ENCODE peak calls at places on chromosomes 3 and 15, in five cellular contexts. V is transverse colon, W is psoas muscle, O is A549, Q is upper lobe of right lung. J is an unnamed sample.

GRCh38 chr3:195542261-195542660 is 864 bp downstream of the PPP1R2 start:
- DNase-seq in V (no peak), W (no peak), O (no peak), Q (no peak), J (no peak)

GRCh38 chr15:41861736-41862356 is 23.2 kb downstream of the PLA2G4B start:
- DNase-seq in V (no peak), W (no peak), O (no peak), Q (no peak), J (no peak)

GRCh38 chr15:58147151-58147550 is 9.0 kb downstream of the AQP9 start:
- DNase-seq in V (no peak), W (no peak), O (no peak), Q (no peak), J (no peak)

GRCh38 chr3:153273767-153274443 is 111.9 kb downstream of the RAP2B start:
- DNase-seq in V (no peak), W (no peak), O (no peak), Q (no peak), J (no peak)

GRCh38 chr15:80173022-80173759 is 20.4 kb downstream of the FAH start:
- DNase-seq in V (peak; percentile 75), W (peak; percentile 78), O (peak; percentile 74), Q (peak; percentile 87), J (no peak)

GRCh38 chr3:8554725-8555621 is 53.4 kb downstream of the LMCD1 start:
- DNase-seq in V (no peak), W (peak; percentile 72), O (no peak), Q (no peak), J (peak; percentile 69)

GRCh38 chr15:60605879-60606304 is 127.0 kb upstream of the ICE2 start:
- DNase-seq in V (no peak), W (no peak), O (no peak), Q (no peak), J (peak; percentile 48)

GRCh38 chr3:136831461-136831860 is 12.5 kb downstream of the SLC35G2 start:
- DNase-seq in V (no peak), W (no peak), O (no peak), Q (no peak), J (no peak)

GRCh38 chr3:8769088-8769822 is at the start of gene OXTR:
- DNase-seq in V (peak; percentile 54), W (peak; percentile 81), O (peak; percentile 78), Q (peak; percentile 74), J (peak; percentile 42)

GRCh38 chr3:158768881-158769518 is 32.9 kb upstream of the MFSD1 start:
- DNase-seq in V (peak; percentile 11), W (no peak), O (no peak), Q (no peak), J (peak; percentile 90)

GRCh38 chr3:73493543-73494314 is 131.0 kb downstream of the PDZRN3 start:
- DNase-seq in V (no peak), W (no peak), O (no peak), Q (no peak), J (no peak)

GRCh38 chr3:148464246-148464645 is 233.5 kb upstream of the AGTR1 start:
- DNase-seq in V (no peak), W (no peak), O (no peak), Q (no peak), J (no peak)

GRCh38 chr3:101926594-101927105 is 77.3 kb downstream of the NFKBIZ start:
- DNase-seq in V (no peak), W (no peak), O (no peak), Q (no peak), J (no peak)

GRCh38 chr15:25776071-25776740 is 86.9 kb downstream of the ATP10A start:
- DNase-seq in V (no peak), W (no peak), O (no peak), Q (no peak), J (no peak)

GRCh38 chr15:56719021-56719612 is 14.2 kb downstream of the ZNF280D start:
- DNase-seq in V (no peak), W (no peak), O (no peak), Q (no peak), J (no peak)

GRCh38 chr3:149998946-149999345 is 28.3 kb upstream of the PFN2 start:
- DNase-seq in V (no peak), W (no peak), O (no peak), Q (no peak), J (no peak)
- H3K4me3 ChIP-seq in V (no peak overlapping the region), W (no peak overlapping the region), O (no peak overlapping the region), Q (no peak overlapping the region), J (no peak overlapping the region)

GRCh38 chr3:151367448-151367847 is 17.1 kb downstream of the P2RY12 start:
- DNase-seq in V (no peak), W (no peak), O (no peak), Q (no peak), J (no peak)
- TF ChIP-seq CTCF in V (no peak), W (no peak), O (no peak), Q (no peak), J (no peak)

DNA sequence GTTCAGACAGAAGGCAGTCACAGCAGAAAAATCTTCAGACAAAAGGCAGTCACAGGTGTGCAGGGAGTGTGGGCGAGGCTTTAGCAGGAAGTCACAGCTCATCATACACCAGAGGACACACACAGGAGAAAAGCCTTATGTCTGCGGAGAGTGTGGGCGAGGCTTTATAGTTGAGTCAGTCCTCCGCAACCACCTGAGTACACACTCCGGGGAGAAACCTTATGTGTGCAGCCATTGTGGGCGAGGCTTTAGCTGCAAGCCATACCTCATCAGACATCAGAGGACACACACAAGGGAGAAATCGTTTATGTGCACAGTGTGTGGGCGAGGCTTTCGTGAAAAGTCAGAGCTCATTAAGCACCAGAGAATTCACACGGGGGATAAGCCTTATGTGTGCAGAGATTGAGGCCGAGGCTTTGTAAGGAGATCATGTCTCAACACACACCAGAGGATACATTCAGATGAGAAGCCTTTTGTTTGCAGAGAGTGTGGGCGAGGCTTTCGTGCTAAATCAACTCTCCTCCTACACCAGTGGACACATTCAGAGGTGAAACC is 27.6 kb downstream of the ZNF589 start:
- DNase-seq in V (peak; percentile 83), W (no peak), O (no peak), Q (no peak), J (no peak)
- H3K4me3 ChIP-seq in V (no peak overlapping the region), W (no peak overlapping the region), O (no peak overlapping the region), Q (no peak overlapping the region), J (no peak overlapping the region)

GRCh38 chr3:126941721-126942270 is 41.1 kb upstream of the PLXNA1 start:
- DNase-seq in V (no peak), W (no peak), O (no peak), Q (peak; percentile 5), J (no peak)
- TF ChIP-seq CTCF in V (no peak), W (no peak), O (no peak), Q (no peak), J (no peak)

GRCh38 chr3:134333522-134334181 is 40.6 kb downstream of the AMOTL2 start:
- DNase-seq in V (no peak), W (no peak), O (no peak), Q (no peak), J (no peak)

GRCh38 chr3:134328846-134329245 is 45.4 kb downstream of the AMOTL2 start:
- DNase-seq in V (no peak), W (no peak), O (no peak), Q (no peak), J (no peak)

GRCh38 chr3:134331811-134332199 is 42.4 kb downstream of the AMOTL2 start:
- DNase-seq in V (no peak), W (no peak), O (no peak), Q (no peak), J (no peak)

GRCh38 chr3:134332344-134332743 is 41.9 kb downstream of the AMOTL2 start:
- DNase-seq in V (no peak), W (peak; percentile 13), O (no peak), Q (no peak), J (no peak)

GRCh38 chr3:134330895-134331810 is 43.1 kb downstream of the AMOTL2 start:
- DNase-seq in V (no peak), W (peak; percentile 69), O (no peak), Q (no peak), J (no peak)
- H3K4me3 ChIP-seq in V (no peak overlapping the region), W (no peak overlapping the region), O (no peak overlapping the region), Q (no peak overlapping the region), J (no peak overlapping the region)